ENCODE peak calls at places on chromosomes 5 and 9, in eight cellular contexts. L is A172, K is NCI-H1436, D is iPS DF 19.7, Y is AG08395, I is AG04450, M is glomerular endothelial cell, T is RCC 7860. X is an unnamed sample.

GRCh38 chr5:58318468-58318867 is 141.4 kb downstream of the PLK2 start:
- DNase-seq in K (no peak), L (peak; percentile 78), I (no peak), D (no peak), M (no peak), T (no peak), Y (peak; percentile 11), X (peak; percentile 78)

GRCh38 chr5:12016149-12016740 is 112.0 kb upstream of the CTNND2 start:
- DNase-seq in I (no peak), M (no peak), K (no peak), Y (no peak), D (no peak), L (peak; percentile 62), T (no peak), X (peak; percentile 22)

GRCh38 chr5:110338336-110339083 is 388.0 kb downstream of the TMEM232 start:
- DNase-seq in Y (no peak), T (no peak), D (no peak), M (no peak), I (no peak), K (no peak), L (no peak), X (no peak)

GRCh38 chr5:107361945-107362344 is 308.8 kb downstream of the EFNA5 start:
- DNase-seq in L (no peak), K (no peak), Y (no peak), M (no peak), T (no peak), I (peak; percentile 20), D (no peak), X (no peak)

GRCh38 chr5:96516631-96517071 is 83.6 kb upstream of the PCSK1 start:
- DNase-seq in L (no peak), M (no peak), Y (peak; percentile 19), T (no peak), D (no peak), I (no peak), K (no peak), X (peak; percentile 57)

GRCh38 chr5:107294151-107294550 is 376.6 kb downstream of the EFNA5 start:
- DNase-seq in Y (no peak), M (no peak), L (no peak), K (no peak), D (no peak), T (no peak), I (no peak), X (no peak)

GRCh38 chr9:128102196-128102595 is 25.3 kb downstream of the PTGES2 start:
- DNase-seq in K (no peak), T (no peak), Y (no peak), D (no peak), M (no peak), L (no peak), I (no peak), X (no peak)

GRCh38 chr5:121263456-121263855 is 588.2 kb upstream of the FTMT start:
- DNase-seq in L (no peak), D (no peak), K (no peak), I (no peak), Y (no peak), T (no peak), M (no peak), X (no peak)

X was measured in M059J.